ENCODE peak calls at places on chromosomes 5 and 9, in four cellular contexts. Z is mesendoderm, K is heart left ventricle, J is right lobe of liver. C is an unnamed sample. For H3K4me1, the result is how much of the 10 kb centered on the place peaks cover.

GRCh38 chr9:108761530-108762347 is 94.0 kb downstream of the ACTL7B start:
- DNase-seq in Z (peak), K (no peak), J (peak), C (peak)

GRCh38 chr9:136309101-136309801 is 5.4 kb upstream of the CCDC187 start:
- DNase-seq in Z (no peak), K (no peak), J (no peak), C (peak)

GRCh38 chr5:173639-174600 is 17.4 kb upstream of the LRRC14B start:
- DNase-seq in Z (no peak), K (no peak), J (no peak), C (peak)

GRCh38 chr5:13945271-13945670 is 783 bp upstream of the DNAH5 start:
- DNase-seq in Z (no peak), K (no peak), J (no peak), C (no peak)

GRCh38 chr9:21153688-21154608 is 12.3 kb upstream of the IFNW1 start:
- DNase-seq in Z (peak), K (no peak), J (no peak), C (no peak)

GRCh38 chr9:132994410-132995120 is 16.1 kb downstream of the GFI1B start:
- DNase-seq in Z (no peak), K (no peak), J (no peak), C (no peak)

GRCh38 chr9:73053543-73053942 is 98.1 kb upstream of the ANXA1 start:
- DNase-seq in Z (no peak), K (no peak), J (no peak), C (no peak)

GRCh38 chr5:83374547-83374946 is 97.0 kb upstream of the VCAN start:
- DNase-seq in Z (no peak), K (no peak), J (no peak), C (no peak)

GRCh38 chr5:67774796-67775195 is 440.8 kb upstream of the PIK3R1 start:
- DNase-seq in Z (no peak), K (no peak), J (no peak), C (no peak)

GRCh38 chr5:38008198-38008597 is 168.4 kb upstream of the GDNF start:
- DNase-seq in Z (no peak), K (no peak), J (no peak), C (no peak)

GRCh38 chr5:173881811-173882575 is 6.2 kb upstream of the CPEB4 start:
- DNase-seq in Z (no peak), K (no peak), J (no peak), C (no peak)

GRCh38 chr9:72041775-72042194 is 18.6 kb downstream of the C9orf57 start:
- DNase-seq in Z (no peak), K (no peak), J (peak), C (peak)

GRCh38 chr5:34028349-34028748 is 14.7 kb downstream of the C1QTNF3 start:
- DNase-seq in Z (no peak), K (no peak), J (no peak), C (no peak)

GRCh38 chr5:59143926-59144333 is 561.1 kb downstream of the RAB3C start:
- DNase-seq in Z (no peak), K (no peak), J (no peak), C (no peak)

GRCh38 chr9:127679506-127679905 is 27.3 kb upstream of the CFAP157 start:
- DNase-seq in Z (no peak), K (no peak), J (no peak), C (no peak)

GRCh38 chr5:129246088-129246487 is 151.5 kb downstream of the ISOC1 start:
- DNase-seq in Z (no peak), K (no peak), J (no peak), C (no peak)

GRCh38 chr9:79610019-79610760 is 38.4 kb downstream of the TLE4 start:
- DNase-seq in Z (no peak), K (no peak), J (no peak), C (no peak)

GRCh38 chr9:69314547-69314946 is 10.5 kb upstream of the ENTREP1 start:
- DNase-seq in Z (no peak), K (no peak), J (no peak), C (no peak)

GRCh38 chr5:138508958-138509357 is 34.1 kb downstream of the ETF1 start:
- DNase-seq in Z (peak), K (no peak), J (no peak), C (no peak)

GRCh38 chr9:34929506-34930102 is 28.5 kb upstream of the PHF24 start:
- DNase-seq in Z (peak), K (no peak), J (no peak), C (peak)

GRCh38 chr5:120599576-120599975 is 135.5 kb downstream of the PRR16 start:
- DNase-seq in Z (no peak), K (no peak), J (no peak), C (peak)

GRCh38 chr9:117763314-117763713 is 59.1 kb downstream of the TLR4 start:
- DNase-seq in Z (peak), K (no peak), J (no peak), C (no peak)

GRCh38 chr9:134881313-134881670 is 682 bp downstream of the FCN2 start:
- DNase-seq in Z (no peak), K (no peak), J (no peak), C (peak)

GRCh38 chr5:125703616-125704015 is 719.6 kb upstream of the GRAMD2B start:
- DNase-seq in Z (no peak), K (no peak), J (no peak), C (no peak)

GRCh38 chr9:94181782-94182181 is 77.3 kb upstream of the ZNF169 start:
- DNase-seq in Z (peak), K (no peak), J (no peak), C (no peak)

GRCh38 chr9:115167175-115167574 is 49.2 kb upstream of the TNC start:
- DNase-seq in Z (peak), K (no peak), J (no peak), C (no peak)

DNA sequence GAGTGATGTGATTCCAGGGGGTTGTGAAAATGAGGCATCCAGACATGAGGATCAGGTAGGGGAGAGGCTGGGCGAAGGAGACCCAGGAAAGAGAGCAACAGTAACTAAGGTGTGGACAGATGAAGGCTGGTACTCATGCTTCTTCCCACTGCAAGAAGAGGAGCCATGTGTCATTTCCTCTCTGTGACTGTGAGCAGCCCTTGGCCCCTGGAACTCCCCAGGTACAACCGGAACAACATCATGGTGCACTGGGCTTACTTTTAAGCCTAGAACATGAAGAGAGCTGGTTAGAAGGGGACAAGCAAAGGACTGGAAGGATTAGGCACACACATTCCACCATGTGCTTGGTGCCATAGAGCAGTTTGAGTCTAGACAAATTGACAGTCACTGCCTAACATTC is 10.9 kb upstream of the IL12B start:
- DNase-seq in Z (no peak), K (no peak), J (no peak), C (no peak)
- H3K4me1 ChIP-seq in Z (under half), K (under half), J (under half), C (under half)

GRCh38 chr9:120890415-120891254 is 13.6 kb upstream of the PHF19 start:
- DNase-seq in Z (no peak), K (no peak), J (no peak), C (no peak)
- H3K27ac ChIP-seq in Z (no peak), K (peak), J (no peak), C (no peak)

GRCh38 chr5:160464466-160464797 is 42.8 kb downstream of the PTTG1 start:
- DNase-seq in Z (no peak), K (no peak), J (no peak), C (no peak)

GRCh38 chr5:160463227-160463626 is 41.6 kb downstream of the PTTG1 start:
- DNase-seq in Z (no peak), K (no peak), J (no peak), C (no peak)

GRCh38 chr5:160466121-160466520 is 44.5 kb downstream of the PTTG1 start:
- DNase-seq in Z (no peak), K (no peak), J (no peak), C (no peak)

GRCh38 chr5:160462167-160462566 is 40.5 kb downstream of the PTTG1 start:
- DNase-seq in Z (no peak), K (no peak), J (no peak), C (no peak)

DNA sequence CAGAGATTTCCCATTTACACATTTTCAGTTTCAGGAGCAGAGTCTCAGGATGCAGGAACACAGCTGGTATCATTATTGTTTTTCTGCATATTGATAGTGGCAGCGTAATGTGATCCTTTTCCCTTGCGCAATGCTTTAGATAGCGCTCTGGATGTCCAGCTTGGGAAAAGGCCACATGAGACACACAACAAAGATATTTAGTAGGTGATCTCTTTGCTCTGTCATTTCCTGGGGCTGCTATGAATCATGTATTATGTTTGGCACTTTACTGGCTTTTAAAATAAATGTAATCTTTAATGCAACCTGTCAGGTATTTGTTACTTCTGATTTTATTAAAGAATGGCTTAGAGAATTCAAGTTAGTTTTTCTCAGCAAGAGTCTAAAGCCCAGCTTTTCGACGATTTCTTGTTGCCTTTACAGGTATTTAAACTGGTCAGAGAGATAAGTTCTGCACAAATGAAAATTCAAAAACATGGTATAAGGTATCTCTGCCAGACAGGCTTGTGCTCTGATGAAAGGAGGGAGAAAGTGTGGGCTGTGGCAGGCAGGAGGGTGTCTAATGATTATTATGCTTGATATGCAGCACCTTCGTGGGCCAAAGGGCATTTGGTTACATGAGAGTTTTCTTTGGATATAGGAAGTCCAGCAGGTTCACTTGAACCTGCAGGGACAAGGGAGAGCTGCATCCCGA is 42.3 kb downstream of the PTTG1 start:
- DNase-seq in Z (no peak), K (no peak), J (no peak), C (no peak)
- H3K4me1 ChIP-seq in Z (under half), K (under half), J (under half), C (under half)

GRCh38 chr5:146640285-146640896 is 124.4 kb upstream of the GPR151 start:
- DNase-seq in Z (peak), K (no peak), J (no peak), C (no peak)
- H3K27ac ChIP-seq in Z (no peak), K (no peak), J (no peak), C (no peak)

DNA sequence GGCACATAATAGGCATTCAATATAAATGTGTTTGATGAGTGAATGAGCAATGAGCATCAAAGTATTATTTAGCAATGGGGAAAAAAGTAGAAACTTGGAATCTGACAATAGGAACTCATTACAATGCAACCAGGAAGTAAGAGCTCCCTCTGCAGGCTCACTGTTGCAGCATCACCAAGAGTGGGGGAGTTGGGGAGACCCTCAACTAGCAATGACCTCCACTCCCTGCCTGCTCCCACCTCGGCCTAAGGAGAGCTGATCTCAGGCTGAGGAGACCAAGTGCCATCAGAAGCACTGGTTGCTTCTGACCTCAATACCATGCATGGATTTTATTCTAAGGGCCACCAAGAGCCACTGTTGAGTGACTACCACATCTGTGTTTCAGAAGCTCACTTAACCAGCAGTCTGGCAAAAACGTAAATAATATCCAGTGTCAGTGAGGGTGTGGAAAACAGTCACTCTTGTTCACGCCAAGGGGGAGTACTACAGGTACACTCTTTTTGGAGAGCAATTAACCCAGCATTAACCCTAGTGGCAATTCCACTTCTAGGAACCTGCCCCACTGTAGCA is 8.0 kb downstream of the VDAC1 start:
- DNase-seq in Z (peak), K (no peak), J (no peak), C (no peak)
- H3K4me1 ChIP-seq in Z (under half), K (half or more), J (under half), C (under half)

GRCh38 chr9:13128266-13128825 is 151.1 kb downstream of the MPDZ start:
- DNase-seq in Z (no peak), K (no peak), J (no peak), C (no peak)

GRCh38 chr9:13127164-13127563 is 152.3 kb downstream of the MPDZ start:
- DNase-seq in Z (no peak), K (no peak), J (no peak), C (no peak)

GRCh38 chr9:13131396-13131795 is 148.1 kb downstream of the MPDZ start:
- DNase-seq in Z (no peak), K (no peak), J (no peak), C (no peak)

GRCh38 chr9:13131991-13132390 is 147.5 kb downstream of the MPDZ start:
- DNase-seq in Z (no peak), K (no peak), J (no peak), C (no peak)
- H3K27ac ChIP-seq in Z (no peak), K (no peak), J (no peak), C (no peak)

DNA sequence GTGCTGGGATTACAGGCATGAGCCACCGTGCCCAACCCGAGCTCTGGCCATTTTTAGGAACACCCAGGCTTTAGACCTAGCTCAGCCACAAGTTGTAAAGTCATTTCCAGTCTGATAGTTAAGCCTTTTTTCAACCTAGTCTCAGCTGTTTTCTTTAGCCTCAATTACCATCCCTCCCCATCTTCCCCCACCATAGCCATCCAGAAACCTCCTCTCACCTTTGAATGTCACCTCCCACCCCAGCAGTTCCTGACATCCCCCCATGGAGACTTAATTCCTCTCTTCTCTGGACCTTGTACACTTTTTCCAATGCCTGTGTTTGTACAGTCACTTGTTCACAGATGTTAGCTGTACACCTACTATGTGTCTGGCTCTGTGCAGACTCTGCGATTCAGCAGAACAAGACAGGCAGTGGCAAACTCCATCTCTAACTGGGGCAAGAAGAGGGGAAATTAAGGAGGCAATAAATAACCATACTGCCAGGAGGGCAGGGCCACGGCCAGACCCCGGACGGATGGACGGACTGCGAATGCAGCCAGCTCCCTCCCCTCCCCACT is 29.9 kb upstream of the CRB2 start:
- DNase-seq in Z (no peak), K (no peak), J (no peak), C (no peak)
- H3K4me1 ChIP-seq in Z (under half), K (under half), J (under half), C (under half)

GRCh38 chr5:9617739-9618504 is 12.2 kb downstream of the TAS2R1 start:
- DNase-seq in Z (no peak), K (no peak), J (no peak), C (no peak)

GRCh38 chr5:9619331-9620092 is 10.6 kb downstream of the TAS2R1 start:
- DNase-seq in Z (no peak), K (no peak), J (no peak), C (peak)

GRCh38 chr5:9622891-9623547 is 7.1 kb downstream of the TAS2R1 start:
- DNase-seq in Z (no peak), K (no peak), J (no peak), C (no peak)

GRCh38 chr5:9624196-9624947 is 5.8 kb downstream of the TAS2R1 start:
- DNase-seq in Z (peak), K (no peak), J (no peak), C (no peak)

DNA sequence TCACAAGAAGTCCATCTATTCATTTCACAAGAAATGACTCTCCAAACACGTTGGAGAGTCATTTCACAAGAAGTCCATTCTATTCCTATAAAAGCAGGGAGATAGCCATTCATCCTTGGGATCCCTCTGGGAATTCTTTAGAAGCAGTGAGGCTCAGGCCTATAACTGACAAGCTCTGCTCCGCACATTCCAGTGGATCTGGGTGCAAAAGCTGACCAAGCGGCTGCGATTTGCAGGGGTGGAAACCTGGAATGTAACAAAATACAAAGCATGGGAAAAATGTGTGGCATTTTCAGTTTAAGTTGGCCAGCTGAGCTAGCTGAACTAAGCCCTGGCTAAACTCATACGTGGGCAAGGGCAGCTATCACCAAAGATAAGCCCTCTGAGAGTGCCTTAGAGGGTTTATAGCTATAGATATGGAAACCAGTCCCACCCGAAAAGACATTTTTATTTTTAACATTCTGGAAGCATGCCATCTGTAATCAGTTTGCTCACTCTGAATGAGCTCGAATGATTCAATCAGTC is 8.7 kb downstream of the TAS2R1 start:
- DNase-seq in Z (peak), K (no peak), J (no peak), C (no peak)
- H3K27ac ChIP-seq in Z (no peak), K (peak), J (no peak), C (no peak)

GRCh38 chr5:159184236-159184635 is 25.1 kb downstream of the RNF145 start:
- DNase-seq in Z (no peak), K (no peak), J (no peak), C (no peak)

GRCh38 chr5:159185773-159186172 is 23.6 kb downstream of the RNF145 start:
- DNase-seq in Z (no peak), K (no peak), J (no peak), C (no peak)

GRCh38 chr5:159186319-159186718 is 23.0 kb downstream of the RNF145 start:
- DNase-seq in Z (no peak), K (no peak), J (no peak), C (no peak)

GRCh38 chr5:159183247-159183646 is 26.1 kb downstream of the RNF145 start:
- DNase-seq in Z (no peak), K (no peak), J (no peak), C (no peak)

GRCh38 chr5:159184858-159185381 is 24.4 kb downstream of the RNF145 start:
- DNase-seq in Z (peak), K (no peak), J (no peak), C (no peak)
- H3K4me1 ChIP-seq in Z (under half), K (under half), J (under half), C (under half)

DNA sequence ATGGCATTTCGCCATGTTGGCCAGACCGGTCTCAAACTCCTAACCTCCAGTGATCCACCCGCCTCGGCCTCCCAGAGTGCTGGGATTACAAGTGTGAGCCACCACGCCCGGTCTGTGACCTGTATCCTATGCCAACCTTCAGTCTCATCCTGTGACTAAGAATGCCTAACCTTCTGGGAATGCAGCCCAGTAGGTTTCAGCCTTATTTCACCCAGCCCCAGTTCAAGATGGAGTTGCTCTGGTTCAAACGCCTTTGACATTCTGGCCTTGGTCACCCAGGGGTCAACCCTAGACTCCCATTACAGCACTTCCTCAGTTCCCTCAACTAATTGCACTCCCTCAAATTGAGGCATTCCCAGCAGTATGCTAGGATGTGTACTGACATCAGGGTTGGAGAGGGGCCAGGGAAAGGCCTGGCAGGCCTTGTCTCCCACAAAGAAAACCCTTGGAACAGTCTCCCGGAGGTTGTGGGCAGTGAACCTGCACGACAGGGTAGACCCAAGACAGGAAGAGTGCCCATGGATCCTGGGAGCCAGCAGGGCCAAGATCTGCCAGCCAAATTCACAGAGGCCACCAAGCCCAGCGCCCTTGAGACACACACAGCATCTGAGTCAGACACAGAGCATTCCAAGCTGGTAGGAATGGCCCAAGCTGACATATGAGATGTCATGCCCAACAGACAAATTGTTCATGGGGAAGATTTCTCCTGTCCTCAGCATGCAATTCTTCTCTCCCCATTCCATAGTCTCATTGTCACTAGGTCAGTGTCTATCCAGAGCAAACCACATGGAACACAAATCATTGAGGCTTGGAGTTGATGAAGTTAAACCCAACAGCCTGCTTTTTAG is 24.9 kb upstream of the SMU1 start:
- DNase-seq in Z (no peak), K (no peak), J (no peak), C (no peak)
- H3K27ac ChIP-seq in Z (no peak), K (no peak), J (no peak), C (no peak)

C was measured in pancreas.